ENCODE peak calls at places on chromosomes 4 and X, in ten cellular contexts. B is SK-N-SH, I is astrocyte, N is mesendoderm, R is fibroblast of lung, D is endodermal cell, G is GM23248, V is HepG2, Z is PC-3, H is colonic mucosa. U is an unnamed sample. For H3K27me3, the result is how much of the 10 kb centered on the place peaks cover.

GRCh38 chr4:107379054-107379869 is 340.8 kb downstream of the PAPSS1 start:
- DNase-seq in H (no peak), G (peak), N (peak), I (peak), Z (peak), R (peak), B (no peak), D (no peak), V (no peak), U (no peak)

GRCh38 chr4:107950746-107951540 is 19.6 kb downstream of the CYP2U1 start:
- DNase-seq in H (no peak), B (no peak), I (no peak), D (no peak), G (peak), R (no peak), V (no peak), N (no peak), Z (no peak), U (no peak)

GRCh38 chr4:160180206-160180605 is 1077.3 kb downstream of the RAPGEF2 start:
- DNase-seq in B (no peak), N (peak), D (no peak), I (peak), G (no peak), H (no peak), V (no peak), Z (peak), R (no peak), U (no peak)

GRCh38 chr4:102625232-102625930 is 124.2 kb downstream of the NFKB1 start:
- DNase-seq in I (no peak), R (peak), G (peak), D (peak), V (peak), H (no peak), B (peak), N (peak), Z (peak), U (peak)

GRCh38 chr4:101367201-101367600 is 19.9 kb upstream of the PPP3CA start:
- DNase-seq in I (peak), V (no peak), B (no peak), N (no peak), R (peak), D (no peak), Z (peak), G (peak), H (no peak), U (no peak)

GRCh38 chr4:71635094-71635493 is 148.8 kb downstream of the GC start:
- DNase-seq in D (no peak), Z (no peak), V (no peak), G (no peak), B (no peak), N (no peak), R (no peak), I (no peak), H (no peak), U (no peak)

GRCh38 chrX:39946822-39947221 is 150.9 kb downstream of the BCOR start:
- DNase-seq in V (no peak), R (peak), N (no peak), D (no peak), H (no peak), Z (peak), B (no peak), I (peak), G (peak), U (no peak)

GRCh38 chrX:9644335-9644734 is 121.3 kb downstream of the GPR143 start:
- DNase-seq in D (no peak), H (no peak), R (no peak), N (no peak), Z (no peak), G (no peak), V (no peak), I (no peak), B (no peak), U (peak)

GRCh38 chr4:13584481-13584880 is 40.2 kb upstream of the NKX3-2 start:
- DNase-seq in H (no peak), D (no peak), R (no peak), G (peak), I (no peak), Z (peak), V (no peak), N (no peak), B (no peak), U (no peak)

DNA sequence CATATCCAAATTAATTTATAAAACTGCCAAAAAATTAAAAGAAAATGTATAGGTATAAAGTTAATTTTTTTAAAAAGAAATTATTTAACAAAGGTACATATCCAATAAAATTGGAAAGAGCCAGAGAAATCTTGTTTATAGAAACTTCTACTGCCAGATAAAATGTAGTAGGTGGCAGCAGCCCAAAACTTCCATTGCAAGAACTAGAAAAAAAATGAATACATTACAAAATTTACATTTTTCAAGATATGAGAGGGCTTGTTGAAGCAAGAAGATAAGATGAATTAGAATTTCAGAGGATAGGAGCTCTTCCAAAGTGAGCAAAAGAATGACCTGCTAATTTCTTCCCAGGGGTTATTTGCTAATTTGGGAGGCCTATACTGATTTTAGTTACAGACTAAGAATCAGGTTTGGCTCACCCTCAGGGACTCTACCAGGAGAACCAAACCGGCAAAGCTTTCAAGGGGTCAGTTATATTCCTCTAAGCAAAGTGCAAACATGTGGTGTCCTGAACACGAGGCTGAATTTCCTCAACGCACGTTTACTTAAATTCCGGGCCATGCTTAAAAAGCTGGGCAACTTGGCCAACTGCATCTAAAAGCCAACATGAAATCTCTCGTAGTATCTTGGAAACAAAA is 17.5 kb downstream of the ANKRD50 start:
- DNase-seq in V (no peak), R (peak), G (no peak), N (peak), B (no peak), Z (no peak), I (no peak), D (no peak), H (no peak), U (no peak)
- H3K27ac ChIP-seq in V (no peak), R (no peak), G (no peak), N (no peak), B (no peak), Z (no peak), I (no peak), D (no peak), H (no peak), U (no peak)

DNA sequence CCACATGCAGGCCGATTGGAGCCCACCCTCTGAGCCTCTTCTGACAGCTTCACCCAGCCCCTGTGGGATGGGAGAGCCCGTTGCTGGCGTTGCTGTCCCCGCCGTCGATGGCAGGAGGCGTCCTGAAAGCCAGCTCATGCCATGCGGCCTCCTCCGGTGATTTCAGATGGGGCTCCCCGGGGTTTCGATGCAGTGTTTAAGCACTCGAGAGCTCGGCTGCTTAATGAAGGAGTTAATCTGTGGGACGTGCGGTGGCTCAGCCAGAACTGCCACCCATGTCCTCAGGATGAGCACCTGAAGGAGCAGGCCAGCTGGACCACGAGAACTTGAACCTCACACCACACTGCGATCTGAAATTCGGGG is 95.6 kb downstream of the SORCS2 start:
- DNase-seq in G (no peak), V (no peak), H (no peak), I (no peak), R (no peak), Z (no peak), D (no peak), B (no peak), N (no peak), U (no peak)
- H3K27me3 ChIP-seq in G (under half), V (half or more), H (under half), I (under half), R (under half), Z (under half), D (under half), B (under half), N (under half), U (under half)

GRCh38 chr4:94528792-94529451 is 77.2 kb downstream of the PDLIM5 start:
- DNase-seq in Z (no peak), D (peak), H (no peak), N (no peak), V (no peak), G (no peak), I (no peak), R (no peak), B (no peak), U (no peak)

GRCh38 chr4:94530073-94530472 is 78.3 kb downstream of the PDLIM5 start:
- DNase-seq in G (no peak), D (no peak), H (no peak), R (peak), B (no peak), N (no peak), I (no peak), V (no peak), Z (no peak), U (no peak)

GRCh38 chr4:94534401-94535312 is 82.9 kb downstream of the PDLIM5 start:
- DNase-seq in H (no peak), R (no peak), V (no peak), G (no peak), Z (no peak), D (peak), N (peak), I (no peak), B (no peak), U (no peak)

GRCh38 chr4:94533405-94534223 is 81.9 kb downstream of the PDLIM5 start:
- DNase-seq in B (no peak), R (no peak), G (no peak), Z (no peak), H (no peak), N (no peak), D (no peak), V (no peak), I (no peak), U (no peak)

DNA sequence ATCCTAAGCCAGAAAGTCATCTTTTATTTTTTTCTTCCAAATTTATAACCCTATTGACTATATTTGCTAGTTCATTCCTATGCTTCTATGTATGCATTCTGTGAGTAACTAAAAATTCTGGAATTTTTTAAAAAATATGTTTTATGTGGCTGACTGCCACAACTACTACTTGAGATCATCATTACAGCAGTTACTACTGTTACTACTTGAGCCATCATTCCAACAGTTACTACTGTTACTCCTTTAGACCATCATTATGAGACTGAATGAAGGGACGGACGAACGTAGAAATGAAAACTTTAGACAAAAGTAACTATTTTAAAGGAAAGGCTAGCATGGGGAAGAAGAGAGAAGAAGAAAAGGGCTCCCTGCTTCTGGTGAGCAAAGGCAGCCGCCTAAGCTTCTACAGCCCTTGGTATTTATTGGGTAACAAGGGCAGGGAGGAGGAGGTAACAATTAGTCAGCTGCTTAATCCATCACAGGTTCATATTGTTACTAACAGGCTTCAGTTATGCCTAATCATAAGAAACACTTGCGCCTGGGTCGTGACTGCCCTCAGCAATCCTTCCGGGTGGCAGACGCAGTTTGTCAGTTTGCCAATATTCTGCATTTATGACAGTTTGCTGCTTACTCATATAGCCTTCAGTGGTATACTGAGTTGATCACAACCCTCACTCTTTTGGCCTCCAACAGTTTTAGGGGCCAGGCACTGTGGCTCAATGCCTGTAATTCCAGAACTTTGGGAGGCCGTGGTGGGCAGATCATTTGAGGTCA is 80.5 kb downstream of the PDLIM5 start:
- DNase-seq in V (no peak), I (peak), Z (peak), G (peak), H (peak), D (no peak), B (no peak), N (no peak), R (peak), U (no peak)
- H3K9ac ChIP-seq in V (no peak), I (no peak), Z (no peak), G (no peak), H (no peak), D (no peak), B (no peak), N (no peak), R (no peak), U (no peak)

GRCh38 chr4:185846550-185847210 is 34.7 kb upstream of the SORBS2 start:
- DNase-seq in B (peak), V (no peak), R (no peak), H (no peak), Z (no peak), G (peak), D (no peak), I (no peak), N (no peak), U (no peak)
- H3K27ac ChIP-seq in B (peak), V (no peak), R (no peak), H (no peak), Z (no peak), G (peak), D (peak), I (peak), N (no peak), U (no peak)

GRCh38 chr4:788006-788635 is 37.8 kb downstream of the CPLX1 start:
- DNase-seq in R (no peak), H (no peak), B (no peak), G (no peak), Z (no peak), V (no peak), D (no peak), N (no peak), I (no peak), U (no peak)

GRCh38 chr4:785332-786073 is 40.4 kb downstream of the CPLX1 start:
- DNase-seq in R (no peak), V (no peak), G (peak), Z (no peak), H (peak), N (no peak), D (peak), I (no peak), B (no peak), U (no peak)

GRCh38 chr4:786074-786741 is 39.7 kb downstream of the CPLX1 start:
- DNase-seq in R (no peak), Z (no peak), G (no peak), D (peak), B (no peak), N (no peak), H (peak), I (no peak), V (no peak), U (no peak)

GRCh38 chr4:787561-787981 is 38.4 kb downstream of the CPLX1 start:
- DNase-seq in V (no peak), H (no peak), B (peak), Z (no peak), I (no peak), N (no peak), R (no peak), D (peak), G (no peak), U (no peak)

GRCh38 chr4:786861-787300 is 39.0 kb downstream of the CPLX1 start:
- DNase-seq in R (no peak), Z (no peak), B (peak), N (no peak), D (peak), G (no peak), V (no peak), H (peak), I (no peak), U (no peak)
- H3K27me3 ChIP-seq in R (under half), Z (under half), B (under half), N (under half), D (half or more), G (under half), V (under half), H (under half), I (under half), U (under half)

DNA sequence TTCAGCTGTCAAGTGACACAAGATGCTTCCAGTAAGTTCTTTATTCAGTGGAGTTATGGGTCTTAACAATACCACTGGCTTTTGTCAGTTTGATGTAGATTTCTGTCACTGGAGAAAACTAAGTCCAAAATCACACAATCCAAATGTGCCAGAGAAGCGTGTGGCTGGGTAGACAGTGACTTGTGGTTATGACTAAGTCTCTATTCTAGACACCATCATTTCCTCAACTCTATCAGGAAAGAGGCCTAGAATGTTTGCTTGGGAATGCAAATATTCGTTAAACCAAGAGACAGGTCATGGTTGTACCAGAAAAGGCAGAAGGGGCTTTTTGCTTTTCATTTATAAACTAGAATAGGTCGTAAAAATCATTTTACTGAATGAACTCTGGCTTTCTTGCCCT is 54.4 kb upstream of the HS3ST1 start:
- DNase-seq in B (no peak), H (no peak), N (no peak), I (peak), D (no peak), R (no peak), G (no peak), V (no peak), Z (peak), U (no peak)
- H3K9ac ChIP-seq in B (no peak), H (no peak), N (no peak), I (no peak), D (no peak), R (no peak), G (no peak), V (no peak), Z (no peak), U (no peak)

GRCh38 chrX:135741192-135741715 is 26.7 kb downstream of the CT45A3 start:
- DNase-seq in N (no peak), R (no peak), V (no peak), D (no peak), I (no peak), Z (no peak), H (no peak), G (no peak), B (no peak), U (no peak)
- H3K27ac ChIP-seq in N (no peak), R (no peak), V (no peak), D (no peak), I (no peak), Z (no peak), H (no peak), G (no peak), B (no peak), U (no peak)

GRCh38 chr4:56406151-56406550 is 18.9 kb upstream of the AASDH start:
- DNase-seq in V (no peak), I (no peak), G (no peak), R (no peak), B (no peak), D (no peak), Z (no peak), N (no peak), H (no peak), U (no peak)

GRCh38 chr4:56405016-56405415 is 17.7 kb upstream of the AASDH start:
- DNase-seq in R (no peak), Z (no peak), G (no peak), D (no peak), V (no peak), B (no peak), I (no peak), N (no peak), H (no peak), U (no peak)

DNA sequence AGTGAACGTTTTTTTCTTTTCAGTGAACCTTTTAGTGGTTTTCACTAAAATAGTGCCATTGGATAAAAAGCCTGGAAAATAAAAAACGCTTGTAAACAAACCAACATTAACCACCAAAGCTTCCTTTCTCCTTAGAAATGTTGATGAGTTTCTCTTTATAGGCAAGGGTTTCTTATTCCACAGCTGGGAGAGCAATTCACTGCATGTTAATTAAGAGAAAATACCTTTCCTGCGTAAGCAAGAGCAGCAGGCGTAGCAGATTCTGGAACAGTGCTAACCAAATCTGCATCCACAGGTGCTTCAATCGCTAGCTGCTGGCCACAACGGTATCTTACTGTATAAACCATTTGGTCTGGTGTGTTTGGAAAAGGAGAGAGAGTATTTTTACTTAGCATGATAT is 13.3 kb upstream of the AASDH start:
- DNase-seq in B (no peak), H (no peak), G (no peak), R (no peak), Z (no peak), D (no peak), I (no peak), V (no peak), N (no peak), U (no peak)
- H3K27me3 ChIP-seq in B (under half), H (under half), G (under half), R (under half), Z (under half), D (under half), I (under half), V (under half), N (under half), U (under half)

DNA sequence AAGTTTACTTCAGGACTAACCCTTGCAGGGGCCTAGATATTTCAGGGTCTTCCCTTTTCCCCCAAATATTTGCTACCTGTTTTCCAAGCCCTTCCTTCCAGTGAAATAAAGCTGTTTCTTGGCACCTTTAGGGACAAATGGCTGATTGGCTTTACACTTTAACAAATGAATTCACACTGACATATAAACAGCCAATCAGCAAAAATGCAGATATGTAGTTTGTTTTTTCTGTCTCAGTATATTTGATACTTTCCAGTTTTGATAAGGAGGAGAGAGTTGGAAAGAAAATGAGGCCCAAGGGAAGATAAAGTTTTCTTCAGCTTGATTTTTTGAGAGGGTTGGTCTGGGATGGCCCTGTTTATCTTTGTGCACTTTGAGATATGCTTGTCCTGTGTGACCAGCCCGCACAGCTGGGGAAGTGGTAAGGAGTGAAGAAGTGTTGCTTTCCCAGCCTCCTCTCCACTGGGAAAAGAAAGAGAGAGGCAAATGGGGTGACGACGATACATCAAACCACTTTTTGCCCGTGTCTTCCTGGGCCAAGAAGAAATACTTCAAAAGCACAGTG is 67.5 kb downstream of the MGST2 start:
- DNase-seq in D (no peak), I (no peak), Z (no peak), V (no peak), H (no peak), N (peak), G (no peak), R (no peak), B (no peak), U (no peak)
- H3K9ac ChIP-seq in D (no peak), I (no peak), Z (no peak), V (no peak), H (no peak), N (no peak), G (no peak), R (no peak), B (no peak), U (no peak)

DNA sequence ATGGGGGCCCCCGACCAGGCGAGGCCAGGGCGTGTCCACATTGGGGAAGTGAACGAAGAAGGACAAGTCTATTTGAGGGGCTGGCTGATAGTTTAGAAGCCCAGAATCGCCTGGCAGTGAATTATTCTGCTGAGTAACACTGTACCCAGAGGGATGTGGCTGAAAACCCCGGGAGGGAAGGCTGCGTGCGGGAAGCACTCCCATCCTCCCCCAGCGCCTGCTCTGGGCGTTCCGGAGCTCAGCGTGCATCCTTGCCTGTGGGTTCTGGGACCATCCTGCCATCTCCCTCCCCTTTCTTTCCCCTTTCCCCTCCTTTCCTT is 66.6 kb downstream of the TRMT44 start:
- DNase-seq in G (peak), I (no peak), D (no peak), R (no peak), V (no peak), N (no peak), H (no peak), Z (no peak), B (no peak), U (no peak)
- H3K27ac ChIP-seq in G (peak), I (peak), D (no peak), R (peak), V (no peak), N (no peak), H (peak), Z (no peak), B (no peak), U (no peak)